ENCODE peak calls at places on chromosomes 6 and 20, in nine cellular contexts. J, B, E, X, Z, S, W, A and U are unnamed samples.
A peak's percentile ranks its signal among the peaks of the same experiment; 100 is the strongest.

GRCh38 chr20:37179671-37180524 is 550 bp upstream of the MROH8 start:
- DNase-seq in Z (peak; percentile 85), E (no peak), X (no peak), W (peak; percentile 7), J (no peak), A (no peak), S (no peak), B (peak; percentile 25), U (no peak)

GRCh38 chr6:7617954-7618764 is 28.2 kb downstream of the SNRNP48 start:
- DNase-seq in X (no peak), E (no peak), A (no peak), S (no peak), W (peak; percentile 86), Z (peak; percentile 32), B (peak; percentile 94), J (peak; percentile 70), U (no peak)

GRCh38 chr20:45791668-45792512 is at the start of the genes DNTTIP1 and WFDC3:
- DNase-seq in A (peak; percentile 92), J (peak; percentile 94), E (peak; percentile 95), W (peak; percentile 88), X (peak; percentile 92), Z (peak; percentile 85), S (peak; percentile 97), B (peak; percentile 92), U (peak; percentile 96)

GRCh38 chr6:129314575-129314974 is 395.4 kb downstream of the ARHGAP18 start:
- DNase-seq in S (no peak), A (no peak), B (no peak), W (no peak), J (no peak), X (no peak), Z (no peak), E (no peak), U (no peak)

GRCh38 chr6:17927705-17928104 is 59.7 kb downstream of the KIF13A start:
- DNase-seq in B (no peak), S (no peak), A (no peak), W (no peak), X (no peak), Z (no peak), E (no peak), J (no peak), U (no peak)

GRCh38 chr20:58014628-58015315 is 213.7 kb downstream of the ANKRD60 start:
- DNase-seq in Z (no peak), W (no peak), B (no peak), A (no peak), X (no peak), E (no peak), S (no peak), J (no peak), U (no peak)

GRCh38 chr20:34045294-34045693 is 51.6 kb downstream of the RALY start:
- DNase-seq in X (peak; percentile 55), S (no peak), J (peak; percentile 52), W (no peak), A (peak; percentile 39), Z (peak; percentile 18), E (no peak), B (peak; percentile 82), U (peak; percentile 63)

GRCh38 chr6:36358235-36358915 is 21.7 kb upstream of the BNIP5 start:
- DNase-seq in A (peak; percentile 50), W (no peak), E (no peak), S (no peak), J (peak; percentile 88), X (no peak), B (peak; percentile 94), Z (peak; percentile 42), U (no peak)

GRCh38 chr6:45535933-45536332 is 158.2 kb upstream of the SUPT3H start:
- DNase-seq in W (no peak), J (no peak), S (no peak), A (no peak), E (no peak), Z (no peak), X (no peak), B (no peak), U (no peak)

GRCh38 chr6:1527098-1527497 is 82.6 kb upstream of the FOXC1 start:
- DNase-seq in Z (peak; percentile 58), B (peak; percentile 80), E (no peak), S (peak; percentile 78), A (no peak), X (peak; percentile 38), J (peak; percentile 75), W (no peak), U (no peak)

GRCh38 chr6:139882234-139882633 is 507.8 kb upstream of the CITED2 start:
- DNase-seq in B (peak; percentile 39), E (no peak), Z (peak; percentile 78), X (no peak), S (no peak), A (no peak), J (peak; percentile 33), W (no peak), U (no peak)

GRCh38 chr6:69796081-69796626 is 656 bp downstream of the LMBRD1 start:
- DNase-seq in W (peak; percentile 56), E (no peak), S (no peak), Z (peak; percentile 45), A (peak; percentile 17), X (no peak), J (peak; percentile 54), B (peak; percentile 41), U (no peak)

GRCh38 chr6:164107297-164107995 is 692.9 kb downstream of the QKI start:
- DNase-seq in E (no peak), B (peak; percentile 58), S (no peak), Z (no peak), X (no peak), J (no peak), W (no peak), A (no peak), U (no peak)

GRCh38 chr20:24894488-24894887 is 54.6 kb upstream of the CST7 start:
- DNase-seq in J (no peak), E (no peak), A (no peak), S (no peak), W (no peak), B (no peak), X (no peak), Z (no peak), U (no peak)

GRCh38 chr20:49987015-49987867 is 4.5 kb downstream of the SNAI1 start:
- DNase-seq in S (no peak), Z (peak; percentile 50), X (no peak), J (no peak), B (peak; percentile 58), E (no peak), A (peak; percentile 40), W (no peak), U (no peak)
- H3K4me1 ChIP-seq in S (peaks cover 70% of the 10 kb centered on the region), Z (peaks cover 48% of the 10 kb centered on the region), X (peaks cover 21% of the 10 kb centered on the region), J (peaks cover 43% of the 10 kb centered on the region), B (peaks cover 24% of the 10 kb centered on the region), E (peaks cover 4% of the 10 kb centered on the region), A (peaks cover 64% of the 10 kb centered on the region), W (peaks cover 9% of the 10 kb centered on the region), U (peaks cover 13% of the 10 kb centered on the region)

GRCh38 chr20:38473353-38473795 is 731 bp downstream of the RALGAPB start:
- DNase-seq in W (no peak), E (no peak), Z (no peak), X (no peak), B (peak; percentile 36), S (no peak), J (no peak), A (no peak), U (peak; percentile 53)
- TF ChIP-seq CTCF in W (no peak), E (no peak), Z (no peak), X (no peak), B (peak; percentile 24), S (no peak), J (no peak), A (peak; percentile 43), U (peak; percentile 17)

DNA sequence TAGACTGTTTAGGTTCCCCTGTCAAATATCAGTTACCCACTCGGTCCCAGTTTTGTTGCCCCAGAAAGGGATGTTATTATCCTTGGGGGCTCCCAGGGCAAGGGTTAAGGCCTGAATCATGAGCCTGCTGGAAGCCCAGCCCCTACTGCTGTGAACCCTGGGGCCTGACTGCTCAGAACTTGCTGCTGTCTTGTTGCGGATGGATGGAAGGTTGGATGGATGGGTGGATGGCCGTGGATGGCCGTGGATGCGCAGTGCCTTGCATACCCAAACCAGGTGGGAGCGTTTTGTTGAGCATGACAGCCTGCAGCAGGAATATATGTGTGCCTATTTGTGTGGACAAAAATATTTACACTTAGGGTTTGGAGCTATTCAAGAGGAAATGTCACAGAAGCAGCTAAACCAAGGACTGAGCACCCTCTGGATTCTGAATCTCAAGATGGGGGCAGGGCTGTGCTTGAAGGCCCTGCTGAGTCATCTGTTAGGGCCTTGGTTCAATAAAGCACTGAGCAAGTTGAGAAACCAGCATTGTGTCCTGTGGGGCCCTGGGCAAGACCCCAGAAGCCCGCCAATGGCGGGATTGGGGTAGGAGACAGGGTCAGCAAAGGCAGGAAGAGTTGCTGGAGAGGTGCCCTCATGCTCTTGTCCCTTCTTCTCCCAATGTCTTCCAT is 9.6 kb downstream of the CDC25B start:
- DNase-seq in S (peak; percentile 41), Z (peak; percentile 50), E (no peak), J (no peak), A (peak; percentile 55), X (no peak), B (peak; percentile 69), W (no peak), U (no peak)
- H3K4me1 ChIP-seq in S (peaks cover 86% of the 10 kb centered on the region), Z (peaks cover 25% of the 10 kb centered on the region), E (peaks cover 42% of the 10 kb centered on the region), J (peaks cover 27% of the 10 kb centered on the region), A (peaks cover 23% of the 10 kb centered on the region), X (peaks cover 20% of the 10 kb centered on the region), B (no peaks in the 10 kb centered on the region), W (peaks cover 46% of the 10 kb centered on the region), U (peaks cover 23% of the 10 kb centered on the region)

GRCh38 chr6:124795879-124796838 is 166.1 kb upstream of the RNF217 start:
- DNase-seq in X (no peak), E (no peak), S (no peak), B (peak; percentile 18), Z (peak; percentile 1), A (peak; percentile 13), J (peak; percentile 72), W (peak; percentile 10), U (no peak)

GRCh38 chr6:124799638-124800037 is 162.6 kb upstream of the RNF217 start:
- DNase-seq in J (no peak), X (no peak), B (no peak), E (no peak), A (no peak), S (no peak), W (no peak), Z (no peak), U (no peak)

GRCh38 chr6:124793406-124793805 is 168.8 kb upstream of the RNF217 start:
- DNase-seq in Z (no peak), S (no peak), J (no peak), A (no peak), X (no peak), B (no peak), W (no peak), E (no peak), U (no peak)

GRCh38 chr6:124800222-124800621 is 162.0 kb upstream of the RNF217 start:
- DNase-seq in Z (no peak), E (no peak), X (no peak), B (no peak), A (no peak), W (no peak), S (no peak), J (no peak), U (no peak)

DNA sequence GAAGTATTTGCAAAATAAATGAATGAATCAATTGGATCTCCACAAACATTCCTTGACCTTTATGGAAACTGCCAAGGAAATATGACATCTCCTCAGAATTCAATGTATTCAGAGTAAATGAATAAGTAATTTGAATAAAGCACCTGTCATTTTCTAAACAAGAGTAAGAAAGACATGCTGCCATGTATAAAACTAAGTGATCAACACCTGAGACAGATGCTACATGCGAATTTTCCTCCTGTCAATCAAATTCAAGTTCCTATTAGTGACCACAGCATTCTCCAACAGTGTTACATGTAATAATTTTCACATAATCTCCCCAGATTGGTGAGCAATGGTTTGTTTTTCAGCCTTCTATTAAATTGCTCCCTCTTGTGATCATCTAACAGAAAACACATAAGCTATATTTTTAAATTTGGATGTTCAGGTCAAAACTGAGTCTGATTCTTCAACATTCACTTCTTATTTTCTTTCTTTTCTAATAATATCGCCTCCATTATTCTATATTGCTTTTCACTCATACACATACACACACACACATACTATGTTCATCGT is 163.2 kb upstream of the RNF217 start:
- DNase-seq in W (no peak), J (no peak), E (no peak), Z (no peak), A (no peak), S (no peak), B (no peak), X (no peak), U (no peak)
- TF ChIP-seq CTCF in W (peak; percentile 60), J (no peak), E (no peak), Z (peak; percentile 19), A (peak; percentile 28), S (no peak), B (no peak), X (no peak), U (peak; percentile 13)